ENCODE peak calls at places on chromosome 19, in five cellular contexts. One of them, this sample, is unnamed.

GRCh38 chr19:2770055-2771013 is 12.7 kb downstream of the SGTA start:
- DNase-seq in Peyer's patch: no peak
- DNase-seq in right cardiac atrium: peak; percentile 80
- DNase-seq in left ventricle myocardium inferior: peak; percentile 65
- DNase-seq in WERI-Rb-1: no peak
- DNase-seq in this sample: no peak

GRCh38 chr19:35446194-35446593 is 1.9 kb upstream of the FFAR2 start:
- DNase-seq in right cardiac atrium: no peak
- DNase-seq in Peyer's patch: no peak
- DNase-seq in left ventricle myocardium inferior: no peak
- DNase-seq in WERI-Rb-1: no peak
- DNase-seq in this sample: no peak

GRCh38 chr19:14035706-14036105 is 4.1 kb downstream of the IL27RA start:
- DNase-seq in left ventricle myocardium inferior: no peak
- DNase-seq in WERI-Rb-1: no peak
- DNase-seq in Peyer's patch: no peak
- DNase-seq in right cardiac atrium: no peak
- DNase-seq in this sample: no peak

GRCh38 chr19:48510421-48511268 is 990 bp downstream of the LMTK3 start:
- DNase-seq in right cardiac atrium: peak; percentile 85
- DNase-seq in WERI-Rb-1: peak; percentile 71
- DNase-seq in Peyer's patch: peak; percentile 71
- DNase-seq in left ventricle myocardium inferior: peak; percentile 64
- DNase-seq in this sample: peak; percentile 73

GRCh38 chr19:2332341-2333026 is 4.0 kb downstream of the SPPL2B start:
- DNase-seq in Peyer's patch: peak; percentile 74
- DNase-seq in left ventricle myocardium inferior: peak; percentile 38
- DNase-seq in right cardiac atrium: peak; percentile 66
- DNase-seq in WERI-Rb-1: no peak
- DNase-seq in this sample: peak; percentile 34

GRCh38 chr19:28840891-28841290 is 372.1 kb downstream of the UQCRFS1 start:
- DNase-seq in WERI-Rb-1: no peak
- DNase-seq in right cardiac atrium: no peak
- DNase-seq in Peyer's patch: no peak
- DNase-seq in left ventricle myocardium inferior: no peak
- DNase-seq in this sample: no peak

GRCh38 chr19:3849092-3849491 is 19.7 kb downstream of the ZFR2 start:
- DNase-seq in left ventricle myocardium inferior: no peak
- DNase-seq in right cardiac atrium: no peak
- DNase-seq in WERI-Rb-1: peak; percentile 82
- DNase-seq in Peyer's patch: no peak
- DNase-seq in this sample: peak; percentile 37

GRCh38 chr19:39590265-39590664 is 12.1 kb upstream of the LGALS13 start:
- DNase-seq in right cardiac atrium: no peak
- DNase-seq in left ventricle myocardium inferior: no peak
- DNase-seq in WERI-Rb-1: no peak
- DNase-seq in Peyer's patch: no peak
- DNase-seq in this sample: no peak

GRCh38 chr19:31448221-31448657 is 99.0 kb upstream of the TSHZ3 start:
- DNase-seq in WERI-Rb-1: no peak
- DNase-seq in Peyer's patch: peak; percentile 53
- DNase-seq in left ventricle myocardium inferior: peak; percentile 82
- DNase-seq in right cardiac atrium: peak; percentile 91
- DNase-seq in this sample: no peak

GRCh38 chr19:39045506-39045905 is 13.2 kb upstream of the FBXO27 start:
- DNase-seq in Peyer's patch: no peak
- DNase-seq in WERI-Rb-1: no peak
- DNase-seq in right cardiac atrium: no peak
- DNase-seq in left ventricle myocardium inferior: no peak
- DNase-seq in this sample: no peak

GRCh38 chr19:5480427-5480836 is 25.2 kb downstream of the ZNRF4 start:
- DNase-seq in left ventricle myocardium inferior: no peak
- DNase-seq in Peyer's patch: no peak
- DNase-seq in right cardiac atrium: peak; percentile 68
- DNase-seq in WERI-Rb-1: peak; percentile 47
- DNase-seq in this sample: no peak

GRCh38 chr19:58275564-58275963 is 3.2 kb upstream of the ZNF8 start:
- DNase-seq in right cardiac atrium: no peak
- DNase-seq in Peyer's patch: no peak
- DNase-seq in left ventricle myocardium inferior: no peak
- DNase-seq in WERI-Rb-1: no peak
- DNase-seq in this sample: no peak
- H3K9me3 ChIP-seq in right cardiac atrium: peaks cover 4% of the 10 kb centered on the region
- H3K9me3 ChIP-seq in Peyer's patch: no peaks in the 10 kb centered on the region
- H3K9me3 ChIP-seq in left ventricle myocardium inferior: peaks cover 67% of the 10 kb centered on the region
- H3K9me3 ChIP-seq in WERI-Rb-1: peaks cover 6% of the 10 kb centered on the region
- H3K9me3 ChIP-seq in this sample: peaks cover 45% of the 10 kb centered on the region

GRCh38 chr19:23365222-23365621 is 30.0 kb downstream of the ZNF91 start:
- DNase-seq in right cardiac atrium: no peak
- DNase-seq in WERI-Rb-1: no peak
- DNase-seq in Peyer's patch: no peak
- DNase-seq in left ventricle myocardium inferior: no peak
- DNase-seq in this sample: no peak

GRCh38 chr19:23366437-23366836 is 28.8 kb downstream of the ZNF91 start:
- DNase-seq in left ventricle myocardium inferior: no peak
- DNase-seq in WERI-Rb-1: no peak
- DNase-seq in right cardiac atrium: no peak
- DNase-seq in Peyer's patch: no peak
- DNase-seq in this sample: no peak
- H3K9me3 ChIP-seq in left ventricle myocardium inferior: peaks cover 94% of the 10 kb centered on the region
- H3K9me3 ChIP-seq in WERI-Rb-1: peaks cover 21% of the 10 kb centered on the region
- H3K9me3 ChIP-seq in right cardiac atrium: peaks cover 5% of the 10 kb centered on the region
- H3K9me3 ChIP-seq in Peyer's patch: no peaks in the 10 kb centered on the region
- H3K9me3 ChIP-seq in this sample: peaks cover 81% of the 10 kb centered on the region

DNA sequence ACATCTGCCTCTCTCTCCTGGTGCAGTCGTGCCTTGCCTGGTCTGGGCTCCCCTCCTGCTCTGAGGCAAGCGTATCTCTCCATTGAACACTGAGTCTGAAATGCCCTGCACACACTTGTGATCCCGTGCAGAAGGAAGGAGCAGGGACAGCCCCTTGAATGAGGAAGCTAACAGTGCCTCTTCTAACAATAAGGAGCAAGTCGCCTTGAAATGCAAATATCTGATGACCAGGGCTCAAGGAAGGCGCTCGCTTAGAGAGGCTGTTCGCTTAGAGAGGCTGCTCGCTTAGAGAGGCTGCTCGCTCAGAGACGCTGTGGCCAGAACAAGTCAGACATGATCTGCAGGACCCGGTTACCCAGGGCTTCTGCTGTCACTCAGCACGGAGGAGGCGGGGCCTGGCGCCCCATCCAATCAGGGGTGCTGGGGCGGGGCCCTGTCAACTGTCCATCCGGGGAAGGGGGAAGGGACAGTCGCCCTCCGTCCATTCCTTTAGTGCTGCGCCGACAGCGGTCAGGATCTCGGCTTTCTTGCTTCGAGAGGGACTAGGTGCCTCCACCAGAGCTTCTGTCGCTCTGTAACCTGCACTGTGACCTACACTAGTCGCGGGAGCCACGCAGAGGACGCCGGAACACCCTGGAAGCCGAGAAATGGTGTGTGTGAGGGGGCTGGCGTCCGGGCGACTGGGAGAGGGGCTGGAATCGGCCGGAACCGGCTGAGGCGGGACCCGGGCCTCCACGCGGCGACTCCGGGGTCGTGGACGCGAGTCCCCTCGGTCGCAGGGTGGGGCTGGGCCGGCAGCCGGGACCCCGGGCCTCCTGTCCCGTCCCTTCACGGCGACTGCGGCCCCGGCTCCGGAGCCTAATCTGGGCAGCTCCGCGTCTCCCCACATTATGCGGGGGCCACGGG is at the start of gene ZNF440:
- DNase-seq in Peyer's patch: peak; percentile 98
- DNase-seq in left ventricle myocardium inferior: peak; percentile 97
- DNase-seq in right cardiac atrium: peak; percentile 99
- DNase-seq in WERI-Rb-1: peak; percentile 97
- DNase-seq in this sample: peak; percentile 65
- H3K9me3 ChIP-seq in Peyer's patch: no peaks in the 10 kb centered on the region
- H3K9me3 ChIP-seq in left ventricle myocardium inferior: no peaks in the 10 kb centered on the region
- H3K9me3 ChIP-seq in right cardiac atrium: no peaks in the 10 kb centered on the region
- H3K9me3 ChIP-seq in WERI-Rb-1: no peaks in the 10 kb centered on the region
- H3K9me3 ChIP-seq in this sample: peaks cover 8% of the 10 kb centered on the region

DNA sequence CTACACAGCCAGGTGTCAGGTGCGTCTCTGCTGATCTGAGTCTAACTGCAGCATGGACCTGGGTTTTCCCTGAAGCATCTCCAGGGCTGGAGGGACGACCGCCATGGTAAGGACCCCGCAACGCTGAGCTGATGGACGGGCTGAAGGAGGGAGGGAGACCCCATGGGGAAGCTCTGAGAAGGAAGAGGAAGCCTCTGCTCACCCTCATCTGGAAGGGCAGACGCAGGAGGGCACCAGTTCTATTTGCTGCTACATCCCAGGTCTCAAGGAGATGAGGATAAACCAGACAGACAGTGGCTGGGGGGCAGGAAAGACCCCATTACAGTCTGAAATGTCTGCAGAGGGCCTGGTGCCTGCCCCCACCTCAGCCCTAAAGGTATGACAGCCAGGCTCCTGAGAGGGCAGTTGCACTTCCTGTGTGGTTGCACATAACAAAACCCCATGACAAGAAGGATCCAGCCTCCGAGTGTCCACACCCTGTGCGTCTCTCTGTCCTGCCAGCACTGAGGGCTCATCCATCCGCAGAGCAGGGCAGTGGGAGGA is at the start of gene LILRA2:
- DNase-seq in left ventricle myocardium inferior: no peak
- DNase-seq in WERI-Rb-1: no peak
- DNase-seq in Peyer's patch: no peak
- DNase-seq in right cardiac atrium: no peak
- DNase-seq in this sample: no peak
- H3K9me3 ChIP-seq in left ventricle myocardium inferior: peaks cover 4% of the 10 kb centered on the region
- H3K9me3 ChIP-seq in WERI-Rb-1: no peaks in the 10 kb centered on the region
- H3K9me3 ChIP-seq in Peyer's patch: no peaks in the 10 kb centered on the region
- H3K9me3 ChIP-seq in right cardiac atrium: no peaks in the 10 kb centered on the region
- H3K9me3 ChIP-seq in this sample: no peaks in the 10 kb centered on the region

GRCh38 chr19:56947206-56947605 is 106.7 kb upstream of the PEG3 start:
- DNase-seq in right cardiac atrium: no peak
- DNase-seq in left ventricle myocardium inferior: no peak
- DNase-seq in Peyer's patch: no peak
- DNase-seq in WERI-Rb-1: no peak
- DNase-seq in this sample: no peak
- H3K9me3 ChIP-seq in right cardiac atrium: no peaks in the 10 kb centered on the region
- H3K9me3 ChIP-seq in left ventricle myocardium inferior: peaks cover 6% of the 10 kb centered on the region
- H3K9me3 ChIP-seq in Peyer's patch: no peaks in the 10 kb centered on the region
- H3K9me3 ChIP-seq in WERI-Rb-1: no peaks in the 10 kb centered on the region
- H3K9me3 ChIP-seq in this sample: peaks cover 27% of the 10 kb centered on the region

GRCh38 chr19:44345969-44346368 is 10.5 kb downstream of the ZNF112 start:
- DNase-seq in right cardiac atrium: no peak
- DNase-seq in left ventricle myocardium inferior: no peak
- DNase-seq in Peyer's patch: no peak
- DNase-seq in WERI-Rb-1: no peak
- DNase-seq in this sample: no peak
- H3K9me3 ChIP-seq in right cardiac atrium: peaks cover 5% of the 10 kb centered on the region
- H3K9me3 ChIP-seq in left ventricle myocardium inferior: peaks cover 93% of the 10 kb centered on the region
- H3K9me3 ChIP-seq in Peyer's patch: no peaks in the 10 kb centered on the region
- H3K9me3 ChIP-seq in WERI-Rb-1: peaks cover 4% of the 10 kb centered on the region
- H3K9me3 ChIP-seq in this sample: peaks cover 33% of the 10 kb centered on the region

GRCh38 chr19:50230379-50231351 is 27.2 kb downstream of the MYH14 start:
- DNase-seq in right cardiac atrium: no peak
- DNase-seq in Peyer's patch: no peak
- DNase-seq in WERI-Rb-1: no peak
- DNase-seq in left ventricle myocardium inferior: peak; percentile 24
- DNase-seq in this sample: no peak

GRCh38 chr19:50231821-50232220 is 28.4 kb downstream of the MYH14 start:
- DNase-seq in WERI-Rb-1: no peak
- DNase-seq in left ventricle myocardium inferior: no peak
- DNase-seq in Peyer's patch: no peak
- DNase-seq in right cardiac atrium: no peak
- DNase-seq in this sample: no peak

GRCh38 chr19:50232600-50232999 is 29.2 kb downstream of the MYH14 start:
- DNase-seq in Peyer's patch: no peak
- DNase-seq in left ventricle myocardium inferior: no peak
- DNase-seq in right cardiac atrium: no peak
- DNase-seq in WERI-Rb-1: no peak
- DNase-seq in this sample: no peak

GRCh38 chr19:50238043-50238442 is 34.6 kb downstream of the MYH14 start:
- DNase-seq in left ventricle myocardium inferior: peak; percentile 34
- DNase-seq in WERI-Rb-1: no peak
- DNase-seq in right cardiac atrium: no peak
- DNase-seq in Peyer's patch: no peak
- DNase-seq in this sample: no peak

DNA sequence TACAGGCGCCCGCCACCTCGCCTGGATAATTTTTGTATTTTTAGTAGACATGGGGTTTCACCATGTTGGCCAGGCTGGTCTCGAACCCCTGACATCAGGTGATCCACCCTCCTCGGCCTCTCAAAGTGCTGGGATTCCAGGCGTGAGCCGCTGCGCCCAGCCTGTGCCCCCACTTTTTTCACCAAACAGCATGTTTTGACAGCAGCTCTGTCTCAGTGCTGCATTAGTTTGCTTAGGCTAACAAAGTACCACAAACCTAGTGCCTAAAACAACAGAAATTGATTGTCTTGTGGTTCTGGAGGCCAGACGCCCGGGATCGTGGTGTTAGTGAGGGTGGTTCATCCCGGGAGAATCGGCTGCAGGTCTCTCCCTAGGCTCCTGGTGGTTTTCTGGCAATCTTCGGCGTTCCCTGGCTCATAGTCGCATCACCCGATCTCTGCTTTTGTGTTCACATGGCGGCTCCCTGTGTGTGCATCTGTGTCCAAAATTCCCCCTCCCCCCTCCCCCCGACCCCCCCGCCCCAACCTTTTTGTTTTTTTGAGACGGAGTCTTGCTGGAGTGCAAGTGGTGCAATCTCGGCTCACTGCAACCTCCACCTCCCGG is 30.0 kb downstream of the MYH14 start:
- DNase-seq in Peyer's patch: no peak
- DNase-seq in left ventricle myocardium inferior: no peak
- DNase-seq in WERI-Rb-1: no peak
- DNase-seq in right cardiac atrium: no peak
- DNase-seq in this sample: no peak
- H3K9me3 ChIP-seq in Peyer's patch: no peaks in the 10 kb centered on the region
- H3K9me3 ChIP-seq in left ventricle myocardium inferior: no peaks in the 10 kb centered on the region
- H3K9me3 ChIP-seq in WERI-Rb-1: no peaks in the 10 kb centered on the region
- H3K9me3 ChIP-seq in right cardiac atrium: no peaks in the 10 kb centered on the region
- H3K9me3 ChIP-seq in this sample: no peaks in the 10 kb centered on the region

GRCh38 chr19:40612831-40613668 is 11.9 kb downstream of the LTBP4 start:
- DNase-seq in left ventricle myocardium inferior: no peak
- DNase-seq in WERI-Rb-1: no peak
- DNase-seq in right cardiac atrium: peak; percentile 86
- DNase-seq in Peyer's patch: peak; percentile 83
- DNase-seq in this sample: peak; percentile 61
- H3K9me3 ChIP-seq in left ventricle myocardium inferior: no peaks in the 10 kb centered on the region
- H3K9me3 ChIP-seq in WERI-Rb-1: no peaks in the 10 kb centered on the region
- H3K9me3 ChIP-seq in right cardiac atrium: no peaks in the 10 kb centered on the region
- H3K9me3 ChIP-seq in Peyer's patch: no peaks in the 10 kb centered on the region
- H3K9me3 ChIP-seq in this sample: no peaks in the 10 kb centered on the region

GRCh38 chr19:52474351-52475127 is 21.2 kb downstream of the ZNF578 start:
- DNase-seq in left ventricle myocardium inferior: no peak
- DNase-seq in right cardiac atrium: no peak
- DNase-seq in Peyer's patch: no peak
- DNase-seq in WERI-Rb-1: no peak
- DNase-seq in this sample: no peak
- H3K9me3 ChIP-seq in left ventricle myocardium inferior: peaks cover 100% of the 10 kb centered on the region
- H3K9me3 ChIP-seq in right cardiac atrium: peaks cover 30% of the 10 kb centered on the region
- H3K9me3 ChIP-seq in Peyer's patch: no peaks in the 10 kb centered on the region
- H3K9me3 ChIP-seq in WERI-Rb-1: peaks cover 59% of the 10 kb centered on the region
- H3K9me3 ChIP-seq in this sample: peaks cover 95% of the 10 kb centered on the region